ENCODE peak calls at places on chromosomes 5 and 9, in six cellular contexts. One of them, this sample, is unnamed. For H3K4me1 and H3K27me3, the result is how much of the 10 kb centered on the place peaks cover.

GRCh38 chr9:124797343-124798103 is 20.6 kb downstream of the OLFML2A start:
- DNase-seq in esophagus squamous epithelium: no peak
- DNase-seq in IMR-90: peak
- DNase-seq in adipocyte: no peak
- DNase-seq in neural progenitor cell: no peak
- DNase-seq in tibial artery: no peak
- DNase-seq in this sample: no peak

GRCh38 chr9:2469681-2470141 is 151.9 kb upstream of the VLDLR start:
- DNase-seq in esophagus squamous epithelium: no peak
- DNase-seq in IMR-90: peak
- DNase-seq in adipocyte: no peak
- DNase-seq in neural progenitor cell: peak
- DNase-seq in tibial artery: no peak
- DNase-seq in this sample: peak

GRCh38 chr5:138543730-138544104 is 681 bp upstream of the ETF1 start:
- DNase-seq in esophagus squamous epithelium: no peak
- DNase-seq in IMR-90: no peak
- DNase-seq in adipocyte: peak
- DNase-seq in neural progenitor cell: no peak
- DNase-seq in tibial artery: no peak
- DNase-seq in this sample: no peak

GRCh38 chr5:125597338-125597737 is 825.9 kb upstream of the GRAMD2B start:
- DNase-seq in esophagus squamous epithelium: no peak
- DNase-seq in IMR-90: peak
- DNase-seq in adipocyte: peak
- DNase-seq in neural progenitor cell: no peak
- DNase-seq in tibial artery: no peak
- DNase-seq in this sample: peak

GRCh38 chr9:87080512-87081225 is 133.4 kb upstream of the GAS1 start:
- DNase-seq in esophagus squamous epithelium: no peak
- DNase-seq in IMR-90: no peak
- DNase-seq in adipocyte: peak
- DNase-seq in neural progenitor cell: no peak
- DNase-seq in tibial artery: no peak
- DNase-seq in this sample: peak

GRCh38 chr5:124212949-124213348 is 533.5 kb downstream of the ZNF608 start:
- DNase-seq in esophagus squamous epithelium: no peak
- DNase-seq in IMR-90: no peak
- DNase-seq in adipocyte: no peak
- DNase-seq in neural progenitor cell: no peak
- DNase-seq in tibial artery: no peak
- DNase-seq in this sample: no peak

GRCh38 chr5:128669803-128670202 is 131.8 kb upstream of the FBN2 start:
- DNase-seq in esophagus squamous epithelium: no peak
- DNase-seq in IMR-90: no peak
- DNase-seq in adipocyte: no peak
- DNase-seq in neural progenitor cell: no peak
- DNase-seq in tibial artery: no peak
- DNase-seq in this sample: no peak

GRCh38 chr9:22050924-22051323 is 41.8 kb upstream of the CDKN2B start:
- DNase-seq in esophagus squamous epithelium: no peak
- DNase-seq in IMR-90: no peak
- DNase-seq in adipocyte: no peak
- DNase-seq in neural progenitor cell: no peak
- DNase-seq in tibial artery: no peak
- DNase-seq in this sample: no peak

GRCh38 chr9:98272083-98272482 is 16.6 kb upstream of the TBC1D2 start:
- DNase-seq in esophagus squamous epithelium: no peak
- DNase-seq in IMR-90: no peak
- DNase-seq in adipocyte: no peak
- DNase-seq in neural progenitor cell: no peak
- DNase-seq in tibial artery: no peak
- DNase-seq in this sample: no peak

GRCh38 chr9:13778486-13779110 is 499.1 kb upstream of the MPDZ start:
- DNase-seq in esophagus squamous epithelium: no peak
- DNase-seq in IMR-90: peak
- DNase-seq in adipocyte: peak
- DNase-seq in neural progenitor cell: peak
- DNase-seq in tibial artery: no peak
- DNase-seq in this sample: peak

GRCh38 chr5:109656829-109657228 is 32.9 kb upstream of the MAN2A1 start:
- DNase-seq in esophagus squamous epithelium: peak
- DNase-seq in IMR-90: peak
- DNase-seq in adipocyte: peak
- DNase-seq in neural progenitor cell: no peak
- DNase-seq in tibial artery: peak
- DNase-seq in this sample: peak

GRCh38 chr5:1871441-1871840 is 11.3 kb downstream of the IRX4 start:
- DNase-seq in esophagus squamous epithelium: no peak
- DNase-seq in IMR-90: no peak
- DNase-seq in adipocyte: no peak
- DNase-seq in neural progenitor cell: no peak
- DNase-seq in tibial artery: no peak
- DNase-seq in this sample: no peak

GRCh38 chr9:109254317-109254716 is 66.5 kb downstream of the EPB41L4B start:
- DNase-seq in esophagus squamous epithelium: no peak
- DNase-seq in IMR-90: peak
- DNase-seq in adipocyte: peak
- DNase-seq in neural progenitor cell: no peak
- DNase-seq in tibial artery: no peak
- DNase-seq in this sample: no peak

GRCh38 chr5:56471707-56472106 is 238.6 kb upstream of the ANKRD55 start:
- DNase-seq in esophagus squamous epithelium: no peak
- DNase-seq in IMR-90: no peak
- DNase-seq in adipocyte: no peak
- DNase-seq in neural progenitor cell: no peak
- DNase-seq in tibial artery: no peak
- DNase-seq in this sample: no peak

GRCh38 chr9:109101810-109102209 is 17.9 kb downstream of the TMEM245 start:
- DNase-seq in esophagus squamous epithelium: no peak
- DNase-seq in IMR-90: peak
- DNase-seq in adipocyte: peak
- DNase-seq in neural progenitor cell: no peak
- DNase-seq in tibial artery: no peak
- DNase-seq in this sample: no peak

GRCh38 chr5:100777680-100778281 is 125.3 kb downstream of the ST8SIA4 start:
- DNase-seq in esophagus squamous epithelium: no peak
- DNase-seq in IMR-90: peak
- DNase-seq in adipocyte: peak
- DNase-seq in neural progenitor cell: no peak
- DNase-seq in tibial artery: no peak
- DNase-seq in this sample: no peak

GRCh38 chr5:40446910-40447309 is 232.8 kb upstream of the PTGER4 start:
- DNase-seq in esophagus squamous epithelium: no peak
- DNase-seq in IMR-90: peak
- DNase-seq in adipocyte: peak
- DNase-seq in neural progenitor cell: no peak
- DNase-seq in tibial artery: no peak
- DNase-seq in this sample: peak

GRCh38 chr9:4667681-4668080 is 1.4 kb upstream of the SPATA6L start:
- DNase-seq in esophagus squamous epithelium: no peak
- DNase-seq in IMR-90: no peak
- DNase-seq in adipocyte: no peak
- DNase-seq in neural progenitor cell: no peak
- DNase-seq in tibial artery: no peak
- DNase-seq in this sample: no peak

GRCh38 chr5:38453506-38453905 is 102.9 kb downstream of the LIFR start:
- DNase-seq in esophagus squamous epithelium: no peak
- DNase-seq in IMR-90: no peak
- DNase-seq in adipocyte: no peak
- DNase-seq in neural progenitor cell: no peak
- DNase-seq in tibial artery: no peak
- DNase-seq in this sample: no peak

GRCh38 chr5:131265318-131265803 is 1.5 kb downstream of the CDC42SE2 start:
- DNase-seq in esophagus squamous epithelium: no peak
- DNase-seq in IMR-90: peak
- DNase-seq in adipocyte: peak
- DNase-seq in neural progenitor cell: no peak
- DNase-seq in tibial artery: no peak
- DNase-seq in this sample: peak

GRCh38 chr5:141849371-141850182 is 28.6 kb downstream of the PCDH1 start:
- DNase-seq in esophagus squamous epithelium: peak
- DNase-seq in IMR-90: peak
- DNase-seq in adipocyte: peak
- DNase-seq in neural progenitor cell: peak
- DNase-seq in tibial artery: peak
- DNase-seq in this sample: peak

GRCh38 chr5:141851195-141851874 is 26.9 kb downstream of the PCDH1 start:
- DNase-seq in esophagus squamous epithelium: no peak
- DNase-seq in IMR-90: no peak
- DNase-seq in adipocyte: no peak
- DNase-seq in neural progenitor cell: no peak
- DNase-seq in tibial artery: no peak
- DNase-seq in this sample: no peak

GRCh38 chr5:141850183-141850768 is 27.9 kb downstream of the PCDH1 start:
- DNase-seq in esophagus squamous epithelium: peak
- DNase-seq in IMR-90: peak
- DNase-seq in adipocyte: peak
- DNase-seq in neural progenitor cell: peak
- DNase-seq in tibial artery: no peak
- DNase-seq in this sample: no peak

GRCh38 chr5:141850786-141851185 is 27.4 kb downstream of the PCDH1 start:
- DNase-seq in esophagus squamous epithelium: no peak
- DNase-seq in IMR-90: no peak
- DNase-seq in adipocyte: no peak
- DNase-seq in neural progenitor cell: peak
- DNase-seq in tibial artery: no peak
- DNase-seq in this sample: peak

GRCh38 chr5:141848771-141849370 is 29.3 kb downstream of the PCDH1 start:
- DNase-seq in esophagus squamous epithelium: no peak
- DNase-seq in IMR-90: peak
- DNase-seq in adipocyte: peak
- DNase-seq in neural progenitor cell: no peak
- DNase-seq in tibial artery: peak
- DNase-seq in this sample: no peak
- H3K4me1 ChIP-seq in esophagus squamous epithelium: under half
- H3K4me1 ChIP-seq in IMR-90: under half
- H3K4me1 ChIP-seq in adipocyte: under half
- H3K4me1 ChIP-seq in neural progenitor cell: half or more
- H3K4me1 ChIP-seq in tibial artery: under half
- H3K4me1 ChIP-seq in this sample: under half

DNA sequence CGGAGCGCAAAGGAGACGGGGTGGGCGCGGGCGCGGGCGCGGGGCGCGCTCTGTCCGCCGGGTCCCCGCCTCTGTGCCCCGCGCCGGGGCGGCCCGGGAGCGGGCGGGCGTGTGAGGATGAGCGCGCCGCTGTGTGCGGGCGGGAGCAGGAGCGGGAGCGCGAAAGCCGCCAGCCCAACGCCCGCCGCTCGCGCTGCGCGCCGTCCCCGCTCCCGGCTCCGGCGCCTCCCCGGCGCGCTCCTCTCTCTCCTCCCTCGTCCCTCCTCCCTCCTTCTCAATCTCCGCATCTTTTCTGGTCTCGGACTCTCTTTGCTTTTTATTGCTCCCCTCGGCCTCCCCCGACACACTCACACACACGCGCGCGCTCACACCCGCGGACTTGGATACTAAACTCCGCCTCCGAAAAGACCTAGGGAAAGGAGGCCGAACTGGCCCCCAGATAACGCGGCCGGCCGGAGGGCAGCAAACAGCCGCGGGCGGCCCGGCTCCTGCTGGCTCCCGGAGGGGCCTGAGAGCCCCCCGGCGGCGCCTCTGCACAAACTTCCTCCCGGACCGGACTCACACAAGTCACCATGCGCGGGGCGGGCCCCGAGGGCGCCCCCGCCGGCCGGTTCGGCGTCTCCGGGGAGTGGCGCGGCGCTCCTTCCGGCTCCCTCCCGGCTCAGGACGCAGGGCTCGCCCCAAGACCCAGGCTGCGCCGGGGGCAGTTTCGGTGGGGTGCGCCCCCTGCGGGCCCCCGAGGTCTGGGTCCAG is at the start of gene FIBCD1:
- DNase-seq in esophagus squamous epithelium: no peak
- DNase-seq in IMR-90: peak
- DNase-seq in adipocyte: peak
- DNase-seq in neural progenitor cell: peak
- DNase-seq in tibial artery: no peak
- DNase-seq in this sample: peak
- H3K27me3 ChIP-seq in esophagus squamous epithelium: under half
- H3K27me3 ChIP-seq in IMR-90: under half
- H3K27me3 ChIP-seq in adipocyte: under half
- H3K27me3 ChIP-seq in neural progenitor cell: half or more
- H3K27me3 ChIP-seq in tibial artery: under half
- H3K27me3 ChIP-seq in this sample: under half

GRCh38 chr9:123253204-123253603 is 15.2 kb downstream of the STRBP start:
- DNase-seq in esophagus squamous epithelium: no peak
- DNase-seq in IMR-90: no peak
- DNase-seq in adipocyte: no peak
- DNase-seq in neural progenitor cell: no peak
- DNase-seq in tibial artery: no peak
- DNase-seq in this sample: no peak
- H3K4me1 ChIP-seq in esophagus squamous epithelium: under half
- H3K4me1 ChIP-seq in IMR-90: under half
- H3K4me1 ChIP-seq in adipocyte: under half
- H3K4me1 ChIP-seq in neural progenitor cell: under half
- H3K4me1 ChIP-seq in tibial artery: under half
- H3K4me1 ChIP-seq in this sample: under half

GRCh38 chr5:5751987-5752386 is 329.5 kb downstream of the ICE1 start:
- DNase-seq in esophagus squamous epithelium: no peak
- DNase-seq in IMR-90: no peak
- DNase-seq in adipocyte: no peak
- DNase-seq in neural progenitor cell: no peak
- DNase-seq in tibial artery: no peak
- DNase-seq in this sample: no peak

GRCh38 chr5:5755888-5756287 is 333.4 kb downstream of the ICE1 start:
- DNase-seq in esophagus squamous epithelium: no peak
- DNase-seq in IMR-90: no peak
- DNase-seq in adipocyte: no peak
- DNase-seq in neural progenitor cell: no peak
- DNase-seq in tibial artery: no peak
- DNase-seq in this sample: no peak

GRCh38 chr5:5752844-5753243 is 330.4 kb downstream of the ICE1 start:
- DNase-seq in esophagus squamous epithelium: no peak
- DNase-seq in IMR-90: no peak
- DNase-seq in adipocyte: no peak
- DNase-seq in neural progenitor cell: no peak
- DNase-seq in tibial artery: no peak
- DNase-seq in this sample: no peak

GRCh38 chr5:5751496-5751895 is 329.0 kb downstream of the ICE1 start:
- DNase-seq in esophagus squamous epithelium: no peak
- DNase-seq in IMR-90: no peak
- DNase-seq in adipocyte: no peak
- DNase-seq in neural progenitor cell: no peak
- DNase-seq in tibial artery: no peak
- DNase-seq in this sample: no peak
- H3K27me3 ChIP-seq in esophagus squamous epithelium: under half
- H3K27me3 ChIP-seq in IMR-90: under half
- H3K27me3 ChIP-seq in adipocyte: under half
- H3K27me3 ChIP-seq in neural progenitor cell: under half
- H3K27me3 ChIP-seq in tibial artery: under half
- H3K27me3 ChIP-seq in this sample: under half

This sample was measured in SJCRH30.